ENCODE peak calls at places on chromosomes 13 and 19, in five cellular contexts. M is astrocyte of the cerebellum; D is NCI-H2171 treated with DMSO at 0.1 percent for 48 hours; Y is central memory CD8-positive, alpha-beta T cell; I is neural progenitor cell. V is an unnamed sample.

GRCh38 chr13:36883829-36884228 is 36.2 kb downstream of the SMAD9 start:
- DNase-seq in Y (no peak), I (no peak), D (no peak), M (no peak), V (no peak)

GRCh38 chr13:83286737-83287136 is 595.5 kb downstream of the SLITRK1 start:
- DNase-seq in I (no peak), Y (no peak), M (no peak), D (no peak), V (no peak)

GRCh38 chr19:18558595-18558994 is 925 bp downstream of the KXD1 start:
- DNase-seq in Y (no peak), I (no peak), M (no peak), D (no peak), V (no peak)

GRCh38 chr13:110629735-110630134 is 14.4 kb downstream of the NAXD start:
- DNase-seq in M (no peak), Y (no peak), I (no peak), D (no peak), V (no peak)

GRCh38 chr13:95317037-95317989 is 16.1 kb upstream of the ABCC4 start:
- DNase-seq in D (no peak), M (no peak), Y (no peak), I (no peak), V (no peak)

GRCh38 chr13:27578121-27579030 is 42.0 kb downstream of the LNX2 start:
- DNase-seq in I (no peak), D (no peak), Y (no peak), M (no peak), V (no peak)

GRCh38 chr13:75196112-75196855 is 285.7 kb downstream of the TBC1D4 start:
- DNase-seq in I (no peak), D (peak), M (peak), Y (no peak), V (no peak)

GRCh38 chr19:5103061-5103701 is 134.3 kb downstream of the KDM4B start:
- DNase-seq in Y (no peak), I (no peak), M (peak), D (peak), V (no peak)

GRCh38 chr13:69291292-69291906 is 816.2 kb upstream of the ATXN8OS start:
- DNase-seq in M (no peak), D (no peak), Y (no peak), I (peak), V (no peak)

GRCh38 chr19:11587302-11587972 is 9.8 kb upstream of the ZNF627 start:
- DNase-seq in D (peak), Y (peak), M (peak), I (peak), V (peak)